ENCODE peak calls at places on chromosomes 6 and 20, in four cellular contexts. X is sciatic nerve, J is fibroblast of villous mesenchyme, U is NCI-H510A treated with DMSO at 0.1 percent for 48 hours. P is an unnamed sample.

GRCh38 chr6:167762259-167762962 is 64.3 kb upstream of the AFDN start:
- DNase-seq in X (no peak), J (no peak), U (peak), P (no peak)

GRCh38 chr20:31494131-31494530 is 19.0 kb downstream of the REM1 start:
- DNase-seq in X (no peak), J (peak), U (no peak), P (peak)

GRCh38 chr20:48556956-48557355 is 270.8 kb downstream of the PREX1 start:
- DNase-seq in X (no peak), J (no peak), U (no peak), P (peak)

GRCh38 chr20:14790771-14791517 is 453.5 kb upstream of the FLRT3 start:
- DNase-seq in X (no peak), J (peak), U (peak), P (peak)

GRCh38 chr20:40493551-40493950 is 195.5 kb downstream of the MAFB start:
- DNase-seq in X (no peak), J (no peak), U (no peak), P (no peak)

GRCh38 chr6:139549561-139550070 is 175.2 kb upstream of the CITED2 start:
- DNase-seq in X (no peak), J (no peak), U (no peak), P (no peak)

GRCh38 chr20:37564388-37565133 is 36.9 kb upstream of the BLCAP start:
- DNase-seq in X (peak), J (peak), U (peak), P (peak)

GRCh38 chr6:130602151-130602770 is 224.9 kb upstream of the SMLR1 start:
- DNase-seq in X (no peak), J (peak), U (no peak), P (no peak)

GRCh38 chr6:73515204-73516101 is 5.4 kb downstream of the EEF1A1 start:
- DNase-seq in X (no peak), J (peak), U (peak), P (peak)

GRCh38 chr6:40936810-40937209 is 102.2 kb downstream of the UNC5CL start:
- DNase-seq in X (no peak), J (peak), U (no peak), P (peak)

GRCh38 chr6:108655840-108656650 is 95.3 kb downstream of the FOXO3 start:
- DNase-seq in X (no peak), J (peak), U (no peak), P (peak)

GRCh38 chr6:81834141-81834621 is 81.7 kb upstream of the TENT5A start:
- DNase-seq in X (no peak), J (peak), U (no peak), P (peak)

GRCh38 chr6:116218172-116218633 is 35.7 kb downstream of the TSPYL4 start:
- DNase-seq in X (no peak), J (peak), U (peak), P (peak)

GRCh38 chr6:75791881-75792280 is 42.8 kb downstream of the MYO6 start:
- DNase-seq in X (no peak), J (peak), U (no peak), P (no peak)

GRCh38 chr20:31704225-31705119 is 18.2 kb downstream of the BCL2L1 start:
- DNase-seq in X (no peak), J (no peak), U (no peak), P (no peak)

GRCh38 chr6:40342674-40343230 is 244.4 kb downstream of the LRFN2 start:
- DNase-seq in X (peak), J (no peak), U (no peak), P (no peak)

GRCh38 chr6:128422871-128423270 is 97.5 kb downstream of the PTPRK start:
- DNase-seq in X (no peak), J (no peak), U (no peak), P (peak)

P was measured in SJCRH30.